ENCODE peak calls at places on chromosomes 4 and X, in four cellular contexts. One of them, this sample, is unnamed.

GRCh38 chr4:10069065-10069626 is 47.5 kb downstream of the WDR1 start:
- DNase-seq in trophoblast cell: no peak
- DNase-seq in H9: peak
- DNase-seq in mesenchymal stem cell: no peak
- DNase-seq in this sample: no peak

GRCh38 chrX:24542756-24543155 is 77.7 kb downstream of the PDK3 start:
- DNase-seq in mesenchymal stem cell: no peak
- DNase-seq in trophoblast cell: no peak
- DNase-seq in H9: no peak
- DNase-seq in this sample: no peak

GRCh38 chr4:6956087-6956433 is 46.4 kb downstream of the TBC1D14 start:
- DNase-seq in mesenchymal stem cell: no peak
- DNase-seq in H9: no peak
- DNase-seq in trophoblast cell: no peak
- DNase-seq in this sample: no peak

GRCh38 chr4:113368056-113368455 is 318.6 kb downstream of the ANK2 start:
- DNase-seq in mesenchymal stem cell: peak
- DNase-seq in trophoblast cell: no peak
- DNase-seq in H9: no peak
- DNase-seq in this sample: peak

GRCh38 chr4:41510179-41510578 is 27.8 kb upstream of the LIMCH1 start:
- DNase-seq in trophoblast cell: no peak
- DNase-seq in mesenchymal stem cell: no peak
- DNase-seq in H9: no peak
- DNase-seq in this sample: no peak

GRCh38 chrX:8783100-8784098 is 17.8 kb downstream of the FAM9A start:
- DNase-seq in H9: peak
- DNase-seq in trophoblast cell: no peak
- DNase-seq in mesenchymal stem cell: no peak
- DNase-seq in this sample: peak

GRCh38 chr4:83405844-83406816 is 49.5 kb downstream of the HELQ start:
- DNase-seq in H9: no peak
- DNase-seq in trophoblast cell: no peak
- DNase-seq in mesenchymal stem cell: no peak
- DNase-seq in this sample: no peak

GRCh38 chr4:110681381-110681780 is 58.5 kb upstream of the PITX2 start:
- DNase-seq in H9: no peak
- DNase-seq in mesenchymal stem cell: peak
- DNase-seq in trophoblast cell: no peak
- DNase-seq in this sample: no peak

GRCh38 chrX:20857746-20858145 is 516.5 kb upstream of the CNKSR2 start:
- DNase-seq in H9: no peak
- DNase-seq in mesenchymal stem cell: no peak
- DNase-seq in trophoblast cell: no peak
- DNase-seq in this sample: no peak

GRCh38 chr4:8004066-8004465 is 64.4 kb upstream of the AFAP1 start:
- DNase-seq in trophoblast cell: no peak
- DNase-seq in H9: no peak
- DNase-seq in mesenchymal stem cell: no peak
- DNase-seq in this sample: no peak

GRCh38 chrX:111100191-111100590 is 4.2 kb downstream of the PAK3 start:
- DNase-seq in H9: peak
- DNase-seq in trophoblast cell: no peak
- DNase-seq in mesenchymal stem cell: peak
- DNase-seq in this sample: peak

GRCh38 chr4:7472443-7473013 is 37.8 kb upstream of the PSAPL1 start:
- DNase-seq in H9: no peak
- DNase-seq in trophoblast cell: no peak
- DNase-seq in mesenchymal stem cell: no peak
- DNase-seq in this sample: no peak

GRCh38 chr4:19693949-19694597 is 557.6 kb upstream of the SLIT2 start:
- DNase-seq in mesenchymal stem cell: no peak
- DNase-seq in trophoblast cell: no peak
- DNase-seq in H9: peak
- DNase-seq in this sample: no peak

GRCh38 chrX:5397409-5397808 is 831.3 kb downstream of the NLGN4X start:
- DNase-seq in trophoblast cell: no peak
- DNase-seq in mesenchymal stem cell: no peak
- DNase-seq in H9: no peak
- DNase-seq in this sample: no peak

GRCh38 chrX:9899640-9900075 is 67.5 kb upstream of the CLDN34 start:
- DNase-seq in mesenchymal stem cell: peak
- DNase-seq in H9: no peak
- DNase-seq in trophoblast cell: no peak
- DNase-seq in this sample: peak

GRCh38 chr4:101345271-101345595 is 2.1 kb downstream of the PPP3CA start:
- DNase-seq in mesenchymal stem cell: no peak
- DNase-seq in trophoblast cell: no peak
- DNase-seq in H9: no peak
- DNase-seq in this sample: peak

GRCh38 chr4:3477750-3478430 is 14.8 kb downstream of the DOK7 start:
- DNase-seq in H9: no peak
- DNase-seq in mesenchymal stem cell: no peak
- DNase-seq in trophoblast cell: no peak
- DNase-seq in this sample: no peak

GRCh38 chr4:156321203-156321602 is 367.5 kb upstream of the CTSO start:
- DNase-seq in trophoblast cell: peak
- DNase-seq in mesenchymal stem cell: peak
- DNase-seq in H9: no peak
- DNase-seq in this sample: peak

GRCh38 chr4:131644619-131645018 is 1504.5 kb upstream of the PCDH10 start:
- DNase-seq in mesenchymal stem cell: peak
- DNase-seq in H9: peak
- DNase-seq in trophoblast cell: no peak
- DNase-seq in this sample: peak

GRCh38 chr4:103046416-103047290 is 27.1 kb upstream of the SLC9B1 start:
- DNase-seq in mesenchymal stem cell: peak
- DNase-seq in H9: peak
- DNase-seq in trophoblast cell: no peak
- DNase-seq in this sample: peak

GRCh38 chrX:150227321-150227860 is 135.7 kb upstream of the MAMLD1 start:
- DNase-seq in trophoblast cell: no peak
- DNase-seq in mesenchymal stem cell: no peak
- DNase-seq in H9: no peak
- DNase-seq in this sample: no peak

GRCh38 chr4:26334366-26334765 is 13.6 kb downstream of the RBPJ start:
- DNase-seq in H9: no peak
- DNase-seq in trophoblast cell: no peak
- DNase-seq in mesenchymal stem cell: no peak
- DNase-seq in this sample: no peak

GRCh38 chr4:108544504-108544903 is 75.9 kb upstream of the RPL34 start:
- DNase-seq in trophoblast cell: no peak
- DNase-seq in H9: no peak
- DNase-seq in mesenchymal stem cell: peak
- DNase-seq in this sample: peak

GRCh38 chr4:183905593-183906485 is 732 bp downstream of the STOX2 start:
- DNase-seq in mesenchymal stem cell: peak
- DNase-seq in H9: peak
- DNase-seq in trophoblast cell: peak
- DNase-seq in this sample: peak

GRCh38 chr4:183908284-183908683 is 3.2 kb downstream of the STOX2 start:
- DNase-seq in mesenchymal stem cell: no peak
- DNase-seq in trophoblast cell: no peak
- DNase-seq in H9: no peak
- DNase-seq in this sample: no peak

GRCh38 chr4:183906486-183906735 is 1.3 kb downstream of the STOX2 start:
- DNase-seq in mesenchymal stem cell: peak
- DNase-seq in trophoblast cell: no peak
- DNase-seq in H9: no peak
- DNase-seq in this sample: no peak

GRCh38 chr4:183905081-183905592 is at the start of gene STOX2:
- DNase-seq in H9: peak
- DNase-seq in trophoblast cell: peak
- DNase-seq in mesenchymal stem cell: peak
- DNase-seq in this sample: peak

DNA sequence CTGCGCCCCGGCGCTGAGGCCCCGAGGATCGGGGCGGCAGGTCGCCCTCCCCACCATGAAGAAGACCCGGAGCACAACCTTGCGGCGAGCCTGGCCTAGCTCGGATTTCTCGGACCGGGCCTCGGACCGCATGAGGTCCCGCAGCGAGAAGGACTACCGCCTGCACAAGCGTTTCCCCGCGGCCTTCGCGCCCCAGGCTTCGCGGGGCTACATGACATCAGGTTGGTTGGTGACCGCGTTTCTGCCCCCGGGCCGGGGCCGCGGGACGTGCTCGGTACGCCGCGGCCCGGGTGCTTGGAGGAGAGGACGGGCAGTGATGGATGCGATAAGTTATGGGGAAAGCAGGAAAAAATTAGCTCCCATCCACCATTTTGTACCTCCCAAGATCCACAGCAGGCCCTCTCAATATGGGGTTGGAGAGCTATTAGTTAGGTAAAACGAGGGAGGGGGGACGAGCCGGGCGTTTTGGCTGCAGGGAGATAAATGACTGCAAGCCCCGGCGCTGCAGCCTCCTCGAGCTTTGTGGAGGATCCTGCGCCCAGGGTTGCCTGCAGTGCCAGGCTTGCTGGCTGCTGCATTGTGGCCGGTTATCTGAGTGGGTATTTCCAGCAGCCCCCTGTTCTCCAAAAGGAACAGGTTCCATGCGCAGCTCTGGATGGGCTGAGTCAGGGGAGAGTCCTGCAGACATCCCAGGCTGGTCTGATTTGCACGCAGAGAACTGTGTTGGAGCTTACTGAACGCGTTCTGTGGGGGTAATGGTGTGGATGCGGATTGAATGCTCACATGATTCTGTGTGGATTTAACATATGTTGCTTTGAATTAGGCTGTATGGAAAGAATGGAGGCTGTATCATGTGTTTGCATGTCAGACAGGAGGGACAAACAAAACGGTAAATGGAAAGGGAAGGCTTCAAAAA is 1.9 kb downstream of the STOX2 start:
- DNase-seq in trophoblast cell: no peak
- DNase-seq in mesenchymal stem cell: peak
- DNase-seq in H9: peak
- DNase-seq in this sample: no peak
- H2BK120ac ChIP-seq in trophoblast cell: no peak
- H2BK120ac ChIP-seq in mesenchymal stem cell: no peak
- H2BK120ac ChIP-seq in H9: no peak
- H2BK120ac ChIP-seq in this sample: no peak

GRCh38 chr4:76148142-76148849 is at the start of gene NUP54:
- DNase-seq in H9: peak
- DNase-seq in mesenchymal stem cell: peak
- DNase-seq in trophoblast cell: peak
- DNase-seq in this sample: peak
- H2BK120ac ChIP-seq in H9: no peak
- H2BK120ac ChIP-seq in mesenchymal stem cell: no peak
- H2BK120ac ChIP-seq in trophoblast cell: peak
- H2BK120ac ChIP-seq in this sample: peak

GRCh38 chrX:140501321-140501720 is 3.5 kb downstream of the SOX3 start:
- DNase-seq in H9: peak
- DNase-seq in trophoblast cell: no peak
- DNase-seq in mesenchymal stem cell: no peak
- DNase-seq in this sample: no peak
- H2BK120ac ChIP-seq in H9: no peak
- H2BK120ac ChIP-seq in trophoblast cell: no peak
- H2BK120ac ChIP-seq in mesenchymal stem cell: no peak
- H2BK120ac ChIP-seq in this sample: no peak

GRCh38 chrX:41200785-41201184 is 115.5 kb downstream of the USP9X start:
- DNase-seq in trophoblast cell: no peak
- DNase-seq in H9: no peak
- DNase-seq in mesenchymal stem cell: no peak
- DNase-seq in this sample: no peak
- H2BK120ac ChIP-seq in trophoblast cell: no peak
- H2BK120ac ChIP-seq in H9: no peak
- H2BK120ac ChIP-seq in mesenchymal stem cell: no peak
- H2BK120ac ChIP-seq in this sample: no peak